ENCODE peak calls at places on chromosomes 4 and X, in four cellular contexts. T, H, R and L are unnamed samples.

GRCh38 chrX:57366430-57366829 is 79.9 kb downstream of the FAAH2 start:
- DNase-seq in T (no peak), H (no peak), R (no peak), L (no peak)

GRCh38 chrX:139890991-139891700 is 41.7 kb downstream of the ATP11C start:
- DNase-seq in H (peak), T (no peak), R (peak), L (no peak)

GRCh38 chr4:81137446-81137845 is 77.6 kb downstream of the PRKG2 start:
- DNase-seq in T (no peak), H (no peak), R (no peak), L (no peak)

GRCh38 chrX:65926095-65927019 is 113.5 kb downstream of the VSIG4 start:
- DNase-seq in T (no peak), R (no peak), H (no peak), L (no peak)

GRCh38 chr4:135269125-135269772 is 1067.7 kb upstream of the PABPC4L start:
- DNase-seq in T (no peak), H (no peak), R (no peak), L (no peak)

GRCh38 chr4:2087170-2087569 is 28.0 kb downstream of the NAT8L start:
- DNase-seq in T (no peak), R (no peak), H (no peak), L (no peak)

GRCh38 chr4:11739992-11740391 is 311.3 kb upstream of the HS3ST1 start:
- DNase-seq in H (no peak), T (no peak), R (no peak), L (no peak)

GRCh38 chr4:41745292-41746024 is 3.1 kb downstream of the PHOX2B start:
- DNase-seq in T (no peak), H (no peak), R (no peak), L (no peak)

GRCh38 chr4:25970691-25971427 is 56.8 kb downstream of the SMIM20 start:
- DNase-seq in T (no peak), H (no peak), R (no peak), L (no peak)

GRCh38 chr4:106868381-106869035 is 167.6 kb downstream of the DKK2 start:
- DNase-seq in H (no peak), T (no peak), R (peak), L (no peak)

GRCh38 chr4:4868506-4869379 is 9.3 kb downstream of the MSX1 start:
- DNase-seq in T (no peak), R (no peak), H (no peak), L (no peak)

GRCh38 chr4:4866124-4866832 is 6.8 kb downstream of the MSX1 start:
- DNase-seq in H (no peak), T (no peak), R (no peak), L (no peak)

GRCh38 chr4:4867745-4868505 is 8.5 kb downstream of the MSX1 start:
- DNase-seq in H (no peak), R (no peak), T (no peak), L (no peak)

GRCh38 chr4:4865705-4866123 is 6.2 kb downstream of the MSX1 start:
- DNase-seq in T (no peak), R (no peak), H (no peak), L (no peak)

DNA sequence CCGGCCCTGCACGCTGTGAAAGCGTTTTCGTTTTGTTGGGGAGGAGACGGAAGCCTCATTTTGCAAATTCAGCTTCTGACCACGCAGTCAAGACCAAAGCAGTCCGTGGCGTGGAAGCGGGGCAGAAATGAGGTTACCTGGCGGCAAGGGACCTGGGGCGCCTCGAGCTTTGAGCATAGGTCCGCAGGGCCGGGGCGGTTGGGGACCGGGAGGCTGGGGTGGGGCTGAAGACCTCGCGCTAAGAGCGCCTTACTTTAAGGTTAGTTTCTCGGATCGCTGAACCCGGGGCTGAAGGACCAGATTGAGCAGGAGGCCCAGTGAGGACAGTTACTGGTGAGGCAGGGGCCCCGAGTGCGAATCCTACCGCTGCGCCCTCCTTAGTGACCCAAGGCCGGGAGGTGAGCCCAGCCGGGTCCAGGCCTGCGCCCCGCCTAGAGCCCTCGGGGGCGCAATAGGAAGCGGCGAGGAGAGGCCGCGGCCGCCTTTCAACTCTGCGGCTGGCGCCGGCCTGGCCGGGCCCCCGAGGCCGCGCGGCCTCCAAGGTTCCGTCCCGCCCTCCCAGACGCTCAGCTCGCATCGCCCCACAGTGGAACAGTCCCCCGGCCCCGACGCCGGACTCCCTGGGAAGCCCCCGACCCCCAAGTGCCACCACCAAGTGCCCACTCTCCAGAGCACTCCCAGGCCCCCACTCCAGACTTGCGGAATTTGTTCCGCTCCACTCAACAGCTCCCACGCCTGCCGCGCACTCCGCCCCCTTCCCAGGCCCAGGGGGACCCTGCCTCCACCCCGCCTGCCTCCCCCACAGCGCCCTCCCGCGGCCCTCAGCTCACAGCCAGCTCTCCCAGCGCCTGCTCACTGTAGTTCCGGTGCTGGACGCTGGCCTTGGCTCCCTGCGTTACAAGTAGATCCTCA is 7.6 kb downstream of the MSX1 start:
- DNase-seq in H (no peak), T (no peak), R (no peak), L (no peak)
- TF ChIP-seq CTCF in H (no peak), T (no peak), R (no peak), L (no peak)

DNA sequence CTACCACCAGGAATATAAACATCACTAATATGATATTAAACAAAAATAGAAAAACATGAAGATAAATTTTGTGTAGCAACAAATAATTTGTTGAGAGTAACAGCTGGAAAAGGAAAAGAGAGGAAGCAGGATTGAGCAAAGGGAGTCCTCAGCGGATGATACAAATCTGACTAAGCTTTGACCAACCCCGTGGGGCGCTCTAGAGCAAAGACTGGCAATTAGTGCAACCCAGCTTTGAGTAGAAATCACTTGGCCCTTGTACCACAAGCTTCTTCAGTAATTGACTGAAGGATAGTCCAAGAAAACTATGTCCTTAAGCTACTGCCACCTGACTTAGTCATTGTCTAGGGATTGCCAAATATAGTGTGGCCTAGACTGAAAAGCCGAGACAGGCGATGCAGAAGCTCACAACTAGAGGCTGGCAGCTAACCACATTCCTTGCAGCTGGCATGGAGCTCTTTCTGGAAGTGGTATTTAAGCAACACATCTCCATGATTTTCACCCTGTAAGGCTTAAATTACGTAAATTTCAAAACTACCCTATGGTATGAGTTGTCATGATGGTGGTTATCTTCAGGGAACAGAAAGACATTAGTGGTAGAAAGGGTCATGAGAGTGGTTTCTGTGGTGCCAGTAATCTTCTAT is 396.0 kb downstream of the PDGFC start:
- DNase-seq in H (no peak), T (no peak), R (peak), L (no peak)
- TF ChIP-seq CTCF in H (no peak), T (no peak), R (peak), L (no peak)

DNA sequence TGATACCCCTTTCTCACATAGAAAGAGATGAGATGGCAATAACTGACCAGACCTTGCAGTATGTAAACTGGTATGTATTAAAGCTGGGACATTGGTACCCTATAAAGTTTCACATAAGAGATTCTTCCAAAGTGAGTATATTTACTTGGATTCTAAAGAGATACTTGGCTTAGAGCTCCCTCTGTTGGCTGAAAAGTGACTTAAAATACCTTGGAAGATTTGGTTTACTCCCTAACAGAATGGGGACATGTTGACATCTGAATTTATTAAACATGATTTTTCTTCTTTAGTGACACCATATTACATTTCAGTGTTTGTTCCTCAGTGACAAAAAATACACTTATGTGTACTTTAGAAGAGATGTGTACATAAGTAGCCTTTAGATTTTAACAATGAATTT is 47.9 kb upstream of the RGN start:
- DNase-seq in R (peak), H (peak), T (peak), L (no peak)
- TF ChIP-seq CTCF in R (peak), H (peak), T (peak), L (no peak)

GRCh38 chr4:140052050-140052449 is 101.9 kb downstream of the MAML3 start:
- DNase-seq in R (peak), T (peak), H (no peak), L (no peak)

GRCh38 chr4:140049024-140049923 is 104.7 kb downstream of the MAML3 start:
- DNase-seq in T (peak), R (peak), H (no peak), L (no peak)

GRCh38 chr4:140048419-140049022 is 105.5 kb downstream of the MAML3 start:
- DNase-seq in R (no peak), H (no peak), T (no peak), L (no peak)

GRCh38 chr4:140047781-140048180 is 106.2 kb downstream of the MAML3 start:
- DNase-seq in T (no peak), H (no peak), R (no peak), L (no peak)

DNA sequence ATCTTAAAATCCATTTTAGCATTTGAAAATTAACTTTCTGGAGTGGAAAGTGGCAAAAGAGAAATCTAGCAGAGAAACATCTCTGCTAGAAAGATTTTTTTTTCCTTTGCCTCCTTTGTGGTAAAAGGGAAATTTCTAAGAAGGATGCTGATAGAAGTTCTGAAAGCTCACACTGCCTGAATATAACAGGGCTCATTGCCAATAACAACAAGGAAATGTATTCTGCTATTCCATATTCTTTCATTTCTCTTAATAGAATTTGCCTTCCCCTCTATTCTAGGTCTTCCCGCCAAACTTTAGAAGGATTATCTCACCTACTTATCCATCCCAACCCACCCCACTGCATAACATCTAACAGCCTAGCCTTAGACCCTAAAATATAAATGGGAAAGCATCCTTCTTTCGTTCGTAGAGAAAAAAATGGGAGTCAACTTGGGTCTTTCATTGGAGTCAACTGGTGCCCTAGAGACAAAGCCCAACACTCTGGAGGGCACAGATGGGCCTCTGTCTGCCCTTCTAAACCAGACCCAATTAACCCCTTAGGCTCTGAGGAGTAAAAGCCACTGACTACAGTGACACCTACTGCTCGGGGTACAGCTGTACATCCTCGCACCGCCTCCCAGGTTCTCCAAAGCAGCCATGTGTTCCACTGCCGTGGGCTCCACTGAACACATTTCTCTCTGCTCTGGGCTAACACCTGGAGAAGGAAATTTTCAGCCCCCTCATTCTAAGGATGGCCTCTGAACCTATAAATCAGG is 103.9 kb downstream of the MAML3 start:
- DNase-seq in H (no peak), R (peak), T (no peak), L (no peak)
- TF ChIP-seq CTCF in H (peak), R (peak), T (no peak), L (no peak)

GRCh38 chrX:20527458-20528099 is 260.9 kb upstream of the RPS6KA3 start:
- DNase-seq in R (peak), H (no peak), T (peak), L (no peak)
- TF ChIP-seq CTCF in R (peak), H (peak), T (peak), L (no peak)

GRCh38 chrX:129318375-129318774 is 204.9 kb downstream of the SMARCA1 start:
- DNase-seq in H (peak), T (no peak), R (peak), L (no peak)
- TF ChIP-seq CTCF in H (peak), T (no peak), R (peak), L (no peak)